ENCODE peak calls at places on chromosomes 6 and 20, in eight cellular contexts. Q is CD8-positive, alpha-beta T cell; S is IMR-90; T is ovary; C is OCI-LY7; R is foreskin fibroblast; B is lower lobe of right lung; Z is HFFc6. K is an unnamed sample.

GRCh38 chr6:41056768-41057490 is 3.9 kb downstream of the APOBEC2 start:
- DNase-seq in Q (no peak), S (no peak), T (no peak), C (no peak), R (no peak), B (no peak), Z (no peak), K (no peak)

GRCh38 chr6:64280569-64280968 is 645.0 kb downstream of the PHF3 start:
- DNase-seq in Q (no peak), S (peak), T (no peak), C (no peak), R (no peak), B (no peak), Z (no peak), K (no peak)

GRCh38 chr6:161618816-161619454 is 345.1 kb upstream of the AGPAT4 start:
- DNase-seq in Q (no peak), S (no peak), T (no peak), C (peak), R (peak), B (no peak), Z (no peak), K (no peak)

GRCh38 chr20:44908987-44909871 is 631 bp upstream of the PABPC1L start:
- DNase-seq in Q (no peak), S (no peak), T (no peak), C (no peak), R (no peak), B (no peak), Z (no peak), K (no peak)

GRCh38 chr20:4864292-4864691 is 137.0 kb downstream of the SLC23A2 start:
- DNase-seq in Q (no peak), S (peak), T (no peak), C (no peak), R (no peak), B (no peak), Z (no peak), K (no peak)

GRCh38 chr6:47407295-47408281 is 70.0 kb upstream of the CD2AP start:
- DNase-seq in Q (no peak), S (no peak), T (no peak), C (no peak), R (no peak), B (no peak), Z (peak), K (no peak)

GRCh38 chr6:110063864-110064263 is 85.8 kb downstream of the GPR6 start:
- DNase-seq in Q (no peak), S (no peak), T (no peak), C (no peak), R (no peak), B (no peak), Z (no peak), K (no peak)

GRCh38 chr20:40335437-40335836 is 353.6 kb downstream of the MAFB start:
- DNase-seq in Q (no peak), S (no peak), T (no peak), C (no peak), R (no peak), B (no peak), Z (no peak), K (no peak)

GRCh38 chr6:95420792-95421191 is 156.5 kb upstream of the MANEA start:
- DNase-seq in Q (no peak), S (no peak), T (no peak), C (no peak), R (no peak), B (no peak), Z (no peak), K (no peak)

GRCh38 chr6:165695736-165696515 is 32.9 kb upstream of the PDE10A start:
- DNase-seq in Q (no peak), S (no peak), T (no peak), C (no peak), R (no peak), B (no peak), Z (no peak), K (no peak)

GRCh38 chr6:109768485-109768884 is 77.4 kb downstream of the FIG4 start:
- DNase-seq in Q (no peak), S (peak), T (no peak), C (no peak), R (peak), B (no peak), Z (peak), K (no peak)

GRCh38 chr20:43058077-43058476 is 131.6 kb downstream of the PTPRT start:
- DNase-seq in Q (no peak), S (no peak), T (no peak), C (no peak), R (no peak), B (no peak), Z (no peak), K (no peak)

DNA sequence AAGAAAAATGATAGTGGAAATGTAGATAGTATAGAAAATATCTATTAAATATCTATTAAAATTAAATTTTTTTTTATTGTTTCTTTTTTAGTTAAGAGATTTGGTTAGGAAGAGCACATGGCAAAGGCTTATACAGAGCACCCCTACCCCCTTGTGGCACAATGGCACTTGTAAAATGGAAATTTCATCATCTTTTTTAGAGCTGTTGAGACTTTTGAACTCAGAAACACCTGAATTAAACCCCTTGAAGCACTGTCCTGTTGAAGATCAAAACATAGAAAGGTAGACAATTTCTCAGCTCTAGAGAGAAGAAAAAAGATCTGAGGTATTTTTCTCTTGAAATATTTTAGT is 572.4 kb downstream of the PKHD1 start:
- DNase-seq in Q (no peak), S (no peak), T (no peak), C (no peak), R (no peak), B (no peak), Z (no peak), K (no peak)
- TF ChIP-seq CTCF in Q (no peak), S (no peak), T (no peak), C (no peak), R (no peak), B (no peak), Z (no peak), K (no peak)

GRCh38 chr6:18155864-18156396 is 708 bp downstream of the KDM1B start:
- DNase-seq in Q (peak), S (peak), T (peak), C (peak), R (no peak), B (peak), Z (peak), K (peak)
- TF ChIP-seq CTCF in Q (no peak), S (peak), T (no peak), C (peak), R (peak), B (peak), Z (peak), K (no peak)

GRCh38 chr6:107621216-107621940 is 131.5 kb downstream of the SOBP start:
- DNase-seq in Q (no peak), S (no peak), T (no peak), C (no peak), R (no peak), B (no peak), Z (no peak), K (no peak)

GRCh38 chr6:107616776-107617175 is 126.9 kb downstream of the SOBP start:
- DNase-seq in Q (no peak), S (no peak), T (no peak), C (no peak), R (no peak), B (no peak), Z (no peak), K (no peak)

GRCh38 chr6:107622269-107622668 is 132.4 kb downstream of the SOBP start:
- DNase-seq in Q (no peak), S (no peak), T (no peak), C (no peak), R (no peak), B (no peak), Z (no peak), K (no peak)

GRCh38 chr6:107620736-107621135 is 130.8 kb downstream of the SOBP start:
- DNase-seq in Q (no peak), S (peak), T (no peak), C (no peak), R (no peak), B (no peak), Z (no peak), K (no peak)

GRCh38 chr6:107618672-107619071 is 128.8 kb downstream of the SOBP start:
- DNase-seq in Q (peak), S (no peak), T (no peak), C (peak), R (no peak), B (no peak), Z (no peak), K (no peak)
- TF ChIP-seq CTCF in Q (no peak), S (no peak), T (no peak), C (no peak), R (no peak), B (no peak), Z (no peak), K (no peak)

GRCh38 chr6:168132531-168133184 is 53.6 kb upstream of the FRMD1 start:
- DNase-seq in Q (no peak), S (peak), T (peak), C (no peak), R (peak), B (no peak), Z (peak), K (peak)
- TF ChIP-seq CTCF in Q (no peak), S (peak), T (peak), C (no peak), R (no peak), B (peak), Z (peak), K (peak)

GRCh38 chr20:3767434-3768341 is at the start of gene ADISSP:
- DNase-seq in Q (peak), S (peak), T (peak), C (peak), R (peak), B (peak), Z (peak), K (peak)
- TF ChIP-seq CTCF in Q (no peak), S (peak), T (no peak), C (no peak), R (no peak), B (no peak), Z (no peak), K (no peak)

GRCh38 chr6:912871-913663 is 220.1 kb upstream of the EXOC2 start:
- DNase-seq in Q (no peak), S (peak), T (no peak), C (peak), R (peak), B (no peak), Z (peak), K (no peak)
- TF ChIP-seq CTCF in Q (no peak), S (peak), T (no peak), C (peak), R (peak), B (peak), Z (peak), K (no peak)

GRCh38 chr6:167649486-167649885 is 177.2 kb upstream of the AFDN start:
- DNase-seq in Q (no peak), S (no peak), T (no peak), C (no peak), R (no peak), B (no peak), Z (no peak), K (no peak)

GRCh38 chr6:167651251-167652041 is 175.3 kb upstream of the AFDN start:
- DNase-seq in Q (no peak), S (no peak), T (no peak), C (no peak), R (no peak), B (no peak), Z (no peak), K (no peak)

GRCh38 chr6:167652042-167652700 is 174.5 kb upstream of the AFDN start:
- DNase-seq in Q (no peak), S (no peak), T (no peak), C (no peak), R (no peak), B (no peak), Z (no peak), K (no peak)

GRCh38 chr6:167652701-167653095 is 174.0 kb upstream of the AFDN start:
- DNase-seq in Q (no peak), S (no peak), T (no peak), C (no peak), R (no peak), B (no peak), Z (no peak), K (no peak)

DNA sequence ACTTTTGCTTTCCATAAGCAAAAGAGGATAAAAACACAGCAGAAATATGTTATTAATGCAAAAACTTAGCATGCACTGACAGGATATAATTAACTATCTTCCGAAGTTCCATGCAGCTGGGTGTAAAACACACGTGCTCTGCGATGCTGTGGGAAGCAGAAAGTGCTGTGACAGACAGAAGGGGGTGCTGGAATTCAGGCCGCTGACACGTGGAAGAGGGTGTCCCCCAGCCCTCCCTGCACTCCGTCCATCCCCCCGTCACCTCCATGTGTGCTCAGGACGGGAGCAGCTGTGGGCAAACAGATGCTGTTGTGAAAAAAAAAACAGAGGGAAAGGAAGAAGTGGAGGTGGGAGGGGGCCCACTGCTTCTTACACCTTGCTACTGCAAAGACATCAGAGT is 176.0 kb upstream of the AFDN start:
- DNase-seq in Q (no peak), S (no peak), T (no peak), C (no peak), R (no peak), B (no peak), Z (no peak), K (no peak)
- TF ChIP-seq CTCF in Q (no peak), S (no peak), T (no peak), C (no peak), R (no peak), B (no peak), Z (no peak), K (no peak)